ENCODE peak calls at places on chromosomes 2 and 18, in nine cellular contexts. U, A, I, M, F, J, Q, L and T are unnamed samples.

GRCh38 chr2:36246320-36246990 is 109.1 kb upstream of the CRIM1 start:
- DNase-seq in U (no peak), A (no peak), I (no peak), M (no peak), F (no peak), J (no peak), Q (no peak), L (no peak), T (no peak)

GRCh38 chr2:26772064-26773001 is 8.2 kb downstream of the SLC35F6 start:
- DNase-seq in U (peak; percentile 49), A (peak; percentile 42), I (peak; percentile 93), M (peak; percentile 91), F (peak; percentile 99), J (no peak), Q (peak; percentile 33), L (peak; percentile 56), T (peak; percentile 96)

GRCh38 chr2:86700705-86701104 is 19.4 kb upstream of the RMND5A start:
- DNase-seq in U (no peak), A (peak; percentile 5), I (no peak), M (no peak), F (no peak), J (no peak), Q (no peak), L (no peak), T (no peak)

GRCh38 chr2:38462121-38462634 is 85.1 kb upstream of the ATL2 start:
- DNase-seq in U (no peak), A (peak; percentile 81), I (no peak), M (no peak), F (no peak), J (no peak), Q (peak; percentile 98), L (no peak), T (no peak)

GRCh38 chr2:239876241-239876947 is 148.7 kb downstream of the NDUFA10 start:
- DNase-seq in U (no peak), A (no peak), I (no peak), M (no peak), F (no peak), J (no peak), Q (no peak), L (no peak), T (peak; percentile 45)

GRCh38 chr18:63588869-63589268 is 1.7 kb downstream of the SERPINB13 start:
- DNase-seq in U (no peak), A (no peak), I (no peak), M (no peak), F (no peak), J (no peak), Q (no peak), L (no peak), T (no peak)

GRCh38 chr2:18558458-18558857 is 2.0 kb downstream of the RDH14 start:
- DNase-seq in U (no peak), A (no peak), I (no peak), M (no peak), F (no peak), J (no peak), Q (no peak), L (no peak), T (no peak)

GRCh38 chr2:159982842-159983785 is 79.3 kb downstream of the PLA2R1 start:
- DNase-seq in U (no peak), A (peak; percentile 33), I (no peak), M (no peak), F (no peak), J (no peak), Q (no peak), L (no peak), T (no peak)

GRCh38 chr2:71895320-71896161 is 252.1 kb downstream of the CYP26B1 start:
- DNase-seq in U (no peak), A (no peak), I (no peak), M (no peak), F (no peak), J (no peak), Q (no peak), L (no peak), T (no peak)

GRCh38 chr2:167942495-167943081 is 304.8 kb downstream of the STK39 start:
- DNase-seq in U (no peak), A (no peak), I (no peak), M (no peak), F (no peak), J (no peak), Q (no peak), L (no peak), T (no peak)

GRCh38 chr2:175620035-175620434 is 382.0 kb downstream of the LNPK start:
- DNase-seq in U (no peak), A (no peak), I (no peak), M (no peak), F (no peak), J (no peak), Q (no peak), L (no peak), T (no peak)

GRCh38 chr2:53422979-53423378 is 344.6 kb upstream of the CHAC2 start:
- DNase-seq in U (peak; percentile 39), A (peak; percentile 22), I (no peak), M (no peak), F (no peak), J (peak; percentile 63), Q (no peak), L (no peak), T (no peak)

GRCh38 chr18:59950215-59950944 is 50.6 kb downstream of the PMAIP1 start:
- DNase-seq in U (no peak), A (no peak), I (no peak), M (no peak), F (no peak), J (no peak), Q (no peak), L (no peak), T (no peak)

GRCh38 chr18:79923896-79924585 is 27.4 kb downstream of the SLC66A2 start:
- DNase-seq in U (no peak), A (no peak), I (peak; percentile 68), M (peak; percentile 24), F (peak; percentile 5), J (no peak), Q (no peak), L (no peak), T (no peak)

GRCh38 chr18:11339121-11339520 is 189.8 kb upstream of the PIEZO2 start:
- DNase-seq in U (no peak), A (no peak), I (no peak), M (no peak), F (no peak), J (no peak), Q (no peak), L (no peak), T (no peak)